ENCODE peak calls at places on chromosome 17, in six cellular contexts. O, D, S, M, T and L are unnamed samples. For H3K4me1, the result is how much of the 10 kb centered on the place peaks cover.

GRCh38 chr17:9890124-9890523 is 14.9 kb downstream of the RCVRN start:
- DNase-seq in O (no peak), D (no peak), S (peak), M (no peak), T (peak), L (no peak)

GRCh38 chr17:64459284-64459747 is 10.4 kb downstream of the MILR1 start:
- DNase-seq in O (no peak), D (no peak), S (no peak), M (no peak), T (no peak), L (no peak)

GRCh38 chr17:72732893-72733618 is 359.4 kb downstream of the SLC39A11 start:
- DNase-seq in O (no peak), D (no peak), S (no peak), M (no peak), T (no peak), L (no peak)

GRCh38 chr17:57211010-57211411 is 45.3 kb upstream of the MSI2 start:
- DNase-seq in O (no peak), D (no peak), S (peak), M (no peak), T (no peak), L (no peak)

GRCh38 chr17:21199311-21199710 is 14.7 kb downstream of the TMEM11 start:
- DNase-seq in O (no peak), D (no peak), S (peak), M (no peak), T (no peak), L (no peak)

GRCh38 chr17:72501404-72502110 is 380.7 kb downstream of the SOX9 start:
- DNase-seq in O (no peak), D (no peak), S (no peak), M (no peak), T (peak), L (no peak)

GRCh38 chr17:10772425-10773380 is 31.2 kb downstream of the TMEM238L start:
- DNase-seq in O (peak), D (no peak), S (peak), M (no peak), T (peak), L (no peak)

GRCh38 chr17:63039899-63040602 is 74.0 kb downstream of the TANC2 start:
- DNase-seq in O (no peak), D (no peak), S (no peak), M (no peak), T (no peak), L (no peak)

GRCh38 chr17:29617125-29617480 is 5.6 kb downstream of the CORO6 start:
- DNase-seq in O (peak), D (no peak), S (peak), M (peak), T (peak), L (peak)

DNA sequence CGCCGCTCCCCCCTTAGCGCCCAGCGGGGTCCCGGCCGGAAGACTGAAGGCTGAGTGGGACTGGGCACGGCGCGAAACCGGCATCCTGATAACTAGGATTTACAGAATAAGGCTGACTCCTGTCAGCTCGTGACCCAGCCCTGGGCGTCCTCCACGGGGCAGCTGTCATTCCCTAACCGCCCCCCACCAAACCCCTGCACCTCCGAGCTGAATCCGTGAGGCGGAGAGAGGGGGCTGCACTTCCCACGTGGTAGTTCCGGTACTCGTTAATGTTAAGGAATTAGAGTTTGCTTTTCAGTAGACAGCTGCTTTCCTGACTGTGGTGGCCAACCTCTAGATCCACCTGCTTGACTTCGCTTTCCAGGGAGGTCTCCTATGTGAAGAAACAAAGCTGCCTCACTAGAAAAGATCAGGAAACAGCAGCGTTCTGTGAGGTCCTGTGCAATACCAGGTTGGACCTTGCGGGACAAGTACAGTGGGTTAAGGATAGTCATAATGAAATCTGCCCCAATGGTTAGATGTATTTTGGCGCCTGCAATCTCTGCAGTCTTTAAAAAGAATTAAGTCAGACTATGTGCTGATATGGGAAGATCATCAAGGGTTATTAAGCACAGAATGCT is 1.0 kb upstream of the WBP2 start:
- DNase-seq in O (peak), D (no peak), S (no peak), M (no peak), T (peak), L (no peak)
- TF ChIP-seq CTCF in O (no peak), D (no peak), S (no peak), M (no peak), T (no peak), L (no peak)

DNA sequence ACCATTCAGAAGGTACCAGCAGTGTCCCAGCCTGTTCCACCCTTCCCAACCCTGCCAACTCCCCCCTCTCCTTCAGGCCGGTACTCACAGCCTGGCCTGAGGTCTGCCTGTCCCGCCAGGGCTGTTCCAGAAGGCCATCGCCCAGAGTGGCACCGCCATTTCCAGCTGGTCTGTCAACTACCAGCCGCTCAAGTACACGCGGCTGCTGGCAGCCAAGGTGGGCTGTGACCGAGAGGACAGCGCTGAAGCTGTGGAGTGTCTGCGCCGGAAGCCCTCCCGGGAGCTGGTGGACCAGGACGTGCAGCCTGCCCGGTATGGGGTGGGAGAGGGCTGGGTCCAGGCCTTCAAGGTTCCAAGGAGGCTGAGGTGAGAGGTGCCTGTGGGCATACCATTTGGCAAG is 5.3 kb upstream of the SPEM1 start:
- DNase-seq in O (no peak), D (no peak), S (no peak), M (no peak), T (no peak), L (no peak)
- H3K4me1 ChIP-seq in O (under half), D (under half), S (under half), M (under half), T (under half), L (under half)

GRCh38 chr17:59027750-59028149 is 78.9 kb downstream of the TRIM37 start:
- DNase-seq in O (no peak), D (no peak), S (no peak), M (no peak), T (no peak), L (no peak)

GRCh38 chr17:59024916-59025315 is 81.8 kb downstream of the TRIM37 start:
- DNase-seq in O (no peak), D (no peak), S (no peak), M (no peak), T (no peak), L (no peak)

GRCh38 chr17:59030811-59031210 is 75.9 kb downstream of the TRIM37 start:
- DNase-seq in O (no peak), D (no peak), S (no peak), M (no peak), T (no peak), L (no peak)

GRCh38 chr17:59028328-59028727 is 78.4 kb downstream of the TRIM37 start:
- DNase-seq in O (no peak), D (no peak), S (no peak), M (no peak), T (no peak), L (no peak)

GRCh38 chr17:59026176-59026939 is 80.3 kb downstream of the TRIM37 start:
- DNase-seq in O (no peak), D (no peak), S (no peak), M (no peak), T (no peak), L (no peak)
- TF ChIP-seq CTCF in O (no peak), D (no peak), S (no peak), M (no peak), T (no peak), L (no peak)

GRCh38 chr17:82864721-82865240 is 25.0 kb upstream of the ZNF750 start:
- DNase-seq in O (no peak), D (no peak), S (no peak), M (no peak), T (no peak), L (no peak)

GRCh38 chr17:82866521-82867214 is 26.8 kb upstream of the ZNF750 start:
- DNase-seq in O (no peak), D (no peak), S (no peak), M (no peak), T (peak), L (no peak)

GRCh38 chr17:82865274-82865673 is 25.5 kb upstream of the ZNF750 start:
- DNase-seq in O (no peak), D (no peak), S (no peak), M (no peak), T (no peak), L (no peak)

GRCh38 chr17:82867763-82868325 is 28.0 kb upstream of the ZNF750 start:
- DNase-seq in O (no peak), D (no peak), S (no peak), M (no peak), T (no peak), L (no peak)

GRCh38 chr17:82865996-82866395 is 26.2 kb upstream of the ZNF750 start:
- DNase-seq in O (no peak), D (no peak), S (no peak), M (no peak), T (no peak), L (no peak)
- H3K4me1 ChIP-seq in O (under half), D (under half), S (under half), M (under half), T (under half), L (under half)